ENCODE peak calls at places on chromosomes 16 and 17, in four cellular contexts. V, N, B and G are unnamed samples. For H3K27me3, the result is how much of the 10 kb centered on the place peaks cover.

GRCh38 chr17:73378974-73379470 is 67.2 kb upstream of the CDC42EP4 start:
- DNase-seq in V (no peak), N (no peak), B (no peak), G (no peak)

GRCh38 chr17:82343560-82343959 is 10.0 kb upstream of the SECTM1 start:
- DNase-seq in V (no peak), N (no peak), B (no peak), G (no peak)

GRCh38 chr17:8629371-8630226 is 926 bp downstream of the MYH10 start:
- DNase-seq in V (peak), N (peak), B (no peak), G (peak)

GRCh38 chr16:81693467-81694303 is 85.4 kb upstream of the PLCG2 start:
- DNase-seq in V (no peak), N (peak), B (no peak), G (no peak)

GRCh38 chr17:82592289-82592683 is 56.0 kb downstream of the WDR45B start:
- DNase-seq in V (no peak), N (peak), B (no peak), G (peak)

GRCh38 chr17:72734611-72735010 is 357.9 kb downstream of the SLC39A11 start:
- DNase-seq in V (no peak), N (no peak), B (no peak), G (no peak)

GRCh38 chr17:29855686-29856085 is 74.3 kb downstream of the SSH2 start:
- DNase-seq in V (no peak), N (peak), B (no peak), G (peak)

GRCh38 chr17:71966459-71967313 is 154.1 kb upstream of the SOX9 start:
- DNase-seq in V (no peak), N (no peak), B (no peak), G (peak)

GRCh38 chr16:81864646-81865382 is 85.7 kb downstream of the PLCG2 start:
- DNase-seq in V (no peak), N (no peak), B (no peak), G (no peak)

GRCh38 chr16:69727916-69728270 is 1.5 kb upstream of the NQO1 start:
- DNase-seq in V (no peak), N (no peak), B (no peak), G (no peak)

GRCh38 chr16:22370038-22370541 is 4.3 kb downstream of the CDR2 start:
- DNase-seq in V (peak), N (peak), B (no peak), G (peak)

GRCh38 chr16:81405702-81406113 is 38.9 kb upstream of the CMIP start:
- DNase-seq in V (peak), N (peak), B (peak), G (peak)

GRCh38 chr17:71315568-71315967 is 805.3 kb upstream of the SOX9 start:
- DNase-seq in V (no peak), N (no peak), B (no peak), G (no peak)

GRCh38 chr17:33175565-33175964 is 117.5 kb downstream of the ASIC2 start:
- DNase-seq in V (no peak), N (no peak), B (no peak), G (no peak)

GRCh38 chr16:17177968-17178880 is 292.5 kb downstream of the XYLT1 start:
- DNase-seq in V (peak), N (no peak), B (no peak), G (peak)

GRCh38 chr16:82655315-82655714 is 28.5 kb downstream of the CDH13 start:
- DNase-seq in V (no peak), N (peak), B (no peak), G (peak)

GRCh38 chr17:65260626-65261025 is 123.5 kb downstream of the RGS9 start:
- DNase-seq in V (no peak), N (no peak), B (no peak), G (no peak)

GRCh38 chr17:51764387-51764971 is 394.0 kb downstream of the CA10 start:
- DNase-seq in V (peak), N (peak), B (peak), G (peak)

GRCh38 chr17:76862079-76862478 is 6.1 kb upstream of the MGAT5B start:
- DNase-seq in V (no peak), N (no peak), B (no peak), G (no peak)

GRCh38 chr17:11996722-11997146 is 541 bp downstream of the ZNF18 start:
- DNase-seq in V (peak), N (peak), B (peak), G (peak)

GRCh38 chr16:19843371-19843770 is 41.3 kb downstream of the GPRC5B start:
- DNase-seq in V (peak), N (peak), B (no peak), G (peak)

GRCh38 chr17:37148171-37148570 is 199.4 kb downstream of the AATF start:
- DNase-seq in V (no peak), N (no peak), B (no peak), G (no peak)

GRCh38 chr17:57215317-57215716 is 41.0 kb upstream of the MSI2 start:
- DNase-seq in V (peak), N (peak), B (no peak), G (no peak)

GRCh38 chr17:58264407-58265103 is 16.2 kb downstream of the MPO start:
- DNase-seq in V (no peak), N (no peak), B (no peak), G (no peak)

GRCh38 chr16:80527297-80527696 is 13.5 kb upstream of the DYNLRB2 start:
- DNase-seq in V (peak), N (no peak), B (peak), G (peak)

GRCh38 chr17:48558731-48559608 is 14.1 kb upstream of the HOXB2 start:
- DNase-seq in V (no peak), N (peak), B (no peak), G (no peak)

GRCh38 chr17:35727635-35728034 is 3.8 kb upstream of the RASL10B start:
- DNase-seq in V (no peak), N (no peak), B (no peak), G (no peak)

GRCh38 chr17:10265100-10265810 is 66.8 kb upstream of the GAS7 start:
- DNase-seq in V (no peak), N (peak), B (no peak), G (peak)

GRCh38 chr16:76309639-76310335 is 32.6 kb downstream of the CNTNAP4 start:
- DNase-seq in V (no peak), N (no peak), B (no peak), G (no peak)

GRCh38 chr17:39702901-39703893 is 3.3 kb downstream of the ERBB2 start:
- DNase-seq in V (no peak), N (peak), B (no peak), G (no peak)

GRCh38 chr17:7249830-7250229 is 1.7 kb downstream of the CTDNEP1 start:
- DNase-seq in V (no peak), N (no peak), B (no peak), G (no peak)

GRCh38 chr16:85936761-85937343 is 37.9 kb downstream of the IRF8 start:
- DNase-seq in V (no peak), N (no peak), B (no peak), G (peak)

DNA sequence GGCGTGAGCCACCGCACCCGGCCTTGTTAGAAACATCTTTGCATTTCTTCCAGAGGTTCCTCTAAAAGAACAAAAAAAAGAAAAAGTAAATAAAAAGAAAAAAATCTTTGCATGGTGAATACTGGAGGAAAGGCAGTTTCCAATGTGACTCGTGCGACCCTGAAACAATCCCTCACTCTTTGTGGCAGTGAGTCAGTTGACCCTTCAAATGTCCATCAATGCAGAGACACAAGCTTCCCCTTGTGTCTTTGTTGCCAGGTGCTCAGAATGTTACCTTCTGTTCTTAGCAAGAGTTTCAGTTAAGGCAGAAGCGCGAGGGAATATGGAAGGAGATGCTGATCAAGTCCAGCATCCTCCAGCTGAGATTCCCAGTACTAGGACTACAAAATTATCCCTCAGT is 16.4 kb downstream of the CACNG4 start:
- DNase-seq in V (peak), N (no peak), B (peak), G (no peak)
- H3K27me3 ChIP-seq in V (under half), N (half or more), B (under half), G (under half)

GRCh38 chr17:54662978-54663876 is 237.4 kb upstream of the TOM1L1 start:
- DNase-seq in V (no peak), N (no peak), B (no peak), G (no peak)
- H3K9ac ChIP-seq in V (no peak), N (no peak), B (no peak), G (no peak)

GRCh38 chr16:8877894-8878522 is 4.1 kb upstream of the LITAFD start:
- DNase-seq in V (peak), N (no peak), B (no peak), G (no peak)
- H2AFZ ChIP-seq in V (peak), N (no peak), B (no peak), G (no peak)

GRCh38 chr17:79830303-79830702 is 8.9 kb downstream of the CBX4 start:
- DNase-seq in V (no peak), N (no peak), B (no peak), G (no peak)
- H3K27me3 ChIP-seq in V (under half), N (under half), B (under half), G (under half)

GRCh38 chr17:4739122-4740024 is at the start of the genes CXCL16 and ZMYND15:
- DNase-seq in V (peak), N (peak), B (no peak), G (peak)
- H3K9ac ChIP-seq in V (peak), N (peak), B (peak), G (peak)

DNA sequence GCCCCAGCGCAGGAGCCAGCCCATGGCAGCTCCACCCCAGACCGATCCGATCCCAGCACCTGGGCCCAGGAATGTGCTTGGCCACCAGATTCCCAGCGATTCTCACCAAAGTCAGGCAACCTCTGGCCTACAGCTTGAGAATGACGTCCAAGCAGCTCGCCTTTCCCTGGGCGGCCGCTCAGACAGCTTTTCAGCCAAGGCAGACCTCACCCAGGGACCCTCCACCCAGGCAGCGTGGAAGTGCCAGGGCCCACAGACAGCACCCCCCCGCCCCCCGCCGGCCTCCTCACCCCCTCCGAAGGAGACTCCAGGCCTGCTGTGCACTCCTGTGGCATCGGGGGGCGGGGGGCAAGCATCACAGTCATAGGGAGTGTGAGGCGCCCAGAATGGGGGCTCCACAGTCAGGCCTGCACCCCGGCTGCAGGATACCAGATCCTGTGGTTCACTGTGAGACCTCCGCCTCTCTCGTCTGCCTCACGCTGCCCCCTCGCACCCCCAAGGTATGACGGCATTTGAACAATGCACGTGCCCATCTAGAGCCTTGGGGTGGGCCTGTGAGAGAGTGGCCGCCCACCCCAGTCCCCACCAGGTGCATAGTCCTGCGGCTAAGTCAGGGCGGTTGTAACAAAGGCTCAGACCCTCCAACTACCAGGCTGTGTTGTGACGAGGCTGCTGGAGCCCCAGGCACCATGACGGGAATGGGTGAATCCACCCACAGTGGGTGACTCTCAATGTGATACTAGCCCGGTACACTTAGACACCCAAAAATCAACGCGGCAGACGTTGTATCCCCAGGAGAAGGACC is 6.0 kb downstream of the CEP295NL start:
- DNase-seq in V (no peak), N (no peak), B (no peak), G (no peak)
- H2AFZ ChIP-seq in V (no peak), N (no peak), B (no peak), G (no peak)

GRCh38 chr16:1291576-1291974 is 17.9 kb upstream of the UBE2I start:
- DNase-seq in V (no peak), N (no peak), B (no peak), G (no peak)
- H3K27me3 ChIP-seq in V (under half), N (under half), B (under half), G (under half)

DNA sequence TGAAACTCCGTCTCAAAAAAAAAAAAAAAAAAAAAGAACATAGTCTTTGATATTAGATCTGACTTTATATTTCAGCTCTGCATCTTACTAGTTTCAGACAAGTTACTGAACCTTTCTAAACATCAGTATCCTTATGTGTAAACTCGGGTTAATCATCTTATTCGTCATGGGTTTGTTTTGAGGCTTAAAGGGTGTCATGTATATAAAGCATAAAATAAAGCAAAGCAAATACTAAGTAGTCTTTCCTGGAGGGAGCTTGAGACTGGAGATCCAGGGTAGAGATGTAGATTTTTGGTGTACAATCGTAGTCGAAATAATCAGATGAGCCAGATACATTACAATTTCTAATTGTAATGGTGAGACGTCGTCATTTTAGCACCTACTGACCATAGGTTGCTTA is 7.8 kb downstream of the BCAS3 start:
- DNase-seq in V (no peak), N (no peak), B (no peak), G (no peak)
- H3K9ac ChIP-seq in V (no peak), N (no peak), B (no peak), G (no peak)